ENCODE peak calls at places on chromosome 10, in six cellular contexts. One of them, this sample, is unnamed. For H3K36me3, the result is how much of the 10 kb centered on the place peaks cover.

GRCh38 chr10:72062341-72062740 is 26.0 kb downstream of the SPOCK2 start:
- DNase-seq in endothelial cell of umbilical vein: no peak
- DNase-seq in sigmoid colon: no peak
- DNase-seq in esophagus muscularis mucosa: no peak
- DNase-seq in spleen: peak
- DNase-seq in suprapubic skin: no peak
- DNase-seq in this sample: no peak

GRCh38 chr10:63702107-63702506 is 180.9 kb downstream of the REEP3 start:
- DNase-seq in endothelial cell of umbilical vein: no peak
- DNase-seq in sigmoid colon: no peak
- DNase-seq in esophagus muscularis mucosa: no peak
- DNase-seq in spleen: no peak
- DNase-seq in suprapubic skin: no peak
- DNase-seq in this sample: no peak

GRCh38 chr10:121910673-121911420 is 17.0 kb downstream of the ATE1 start:
- DNase-seq in endothelial cell of umbilical vein: no peak
- DNase-seq in sigmoid colon: no peak
- DNase-seq in esophagus muscularis mucosa: no peak
- DNase-seq in spleen: no peak
- DNase-seq in suprapubic skin: no peak
- DNase-seq in this sample: peak

GRCh38 chr10:3020881-3021280 is 46.5 kb upstream of the PFKP start:
- DNase-seq in endothelial cell of umbilical vein: no peak
- DNase-seq in sigmoid colon: no peak
- DNase-seq in esophagus muscularis mucosa: no peak
- DNase-seq in spleen: no peak
- DNase-seq in suprapubic skin: no peak
- DNase-seq in this sample: no peak

GRCh38 chr10:110141185-110141584 is 66.2 kb upstream of the MXI1 start:
- DNase-seq in endothelial cell of umbilical vein: peak
- DNase-seq in sigmoid colon: no peak
- DNase-seq in esophagus muscularis mucosa: no peak
- DNase-seq in spleen: no peak
- DNase-seq in suprapubic skin: no peak
- DNase-seq in this sample: no peak

GRCh38 chr10:13829790-13830189 is 243.0 kb downstream of the PRPF18 start:
- DNase-seq in endothelial cell of umbilical vein: no peak
- DNase-seq in sigmoid colon: no peak
- DNase-seq in esophagus muscularis mucosa: no peak
- DNase-seq in spleen: no peak
- DNase-seq in suprapubic skin: no peak
- DNase-seq in this sample: no peak

GRCh38 chr10:43059336-43059720 is 17.5 kb upstream of the RET start:
- DNase-seq in endothelial cell of umbilical vein: no peak
- DNase-seq in sigmoid colon: no peak
- DNase-seq in esophagus muscularis mucosa: no peak
- DNase-seq in spleen: peak
- DNase-seq in suprapubic skin: no peak
- DNase-seq in this sample: no peak

GRCh38 chr10:116132716-116133420 is 140.1 kb downstream of the GFRA1 start:
- DNase-seq in endothelial cell of umbilical vein: no peak
- DNase-seq in sigmoid colon: no peak
- DNase-seq in esophagus muscularis mucosa: peak
- DNase-seq in spleen: no peak
- DNase-seq in suprapubic skin: no peak
- DNase-seq in this sample: no peak

GRCh38 chr10:92486637-92487036 is 87.3 kb downstream of the IDE start:
- DNase-seq in endothelial cell of umbilical vein: no peak
- DNase-seq in sigmoid colon: no peak
- DNase-seq in esophagus muscularis mucosa: no peak
- DNase-seq in spleen: no peak
- DNase-seq in suprapubic skin: no peak
- DNase-seq in this sample: no peak

GRCh38 chr10:60314306-60314940 is 75.3 kb downstream of the ANK3 start:
- DNase-seq in endothelial cell of umbilical vein: peak
- DNase-seq in sigmoid colon: no peak
- DNase-seq in esophagus muscularis mucosa: no peak
- DNase-seq in spleen: no peak
- DNase-seq in suprapubic skin: no peak
- DNase-seq in this sample: no peak

GRCh38 chr10:77406764-77407430 is 230.7 kb downstream of the KCNMA1 start:
- DNase-seq in endothelial cell of umbilical vein: no peak
- DNase-seq in sigmoid colon: no peak
- DNase-seq in esophagus muscularis mucosa: no peak
- DNase-seq in spleen: no peak
- DNase-seq in suprapubic skin: no peak
- DNase-seq in this sample: no peak

GRCh38 chr10:101028446-101029244 is 2.3 kb downstream of the PDZD7 start:
- DNase-seq in endothelial cell of umbilical vein: no peak
- DNase-seq in sigmoid colon: peak
- DNase-seq in esophagus muscularis mucosa: no peak
- DNase-seq in spleen: no peak
- DNase-seq in suprapubic skin: no peak
- DNase-seq in this sample: no peak

GRCh38 chr10:7756360-7756992 is 31.3 kb downstream of the KIN start:
- DNase-seq in endothelial cell of umbilical vein: peak
- DNase-seq in sigmoid colon: no peak
- DNase-seq in esophagus muscularis mucosa: no peak
- DNase-seq in spleen: no peak
- DNase-seq in suprapubic skin: no peak
- DNase-seq in this sample: no peak

GRCh38 chr10:91406322-91406721 is 3.8 kb upstream of the HECTD2 start:
- DNase-seq in endothelial cell of umbilical vein: no peak
- DNase-seq in sigmoid colon: no peak
- DNase-seq in esophagus muscularis mucosa: no peak
- DNase-seq in spleen: no peak
- DNase-seq in suprapubic skin: no peak
- DNase-seq in this sample: no peak

GRCh38 chr10:91410638-91411367 is 659 bp downstream of the HECTD2 start:
- DNase-seq in endothelial cell of umbilical vein: peak
- DNase-seq in sigmoid colon: no peak
- DNase-seq in esophagus muscularis mucosa: no peak
- DNase-seq in spleen: no peak
- DNase-seq in suprapubic skin: peak
- DNase-seq in this sample: no peak

GRCh38 chr10:91409869-91410637 is at the start of gene HECTD2:
- DNase-seq in endothelial cell of umbilical vein: peak
- DNase-seq in sigmoid colon: peak
- DNase-seq in esophagus muscularis mucosa: no peak
- DNase-seq in spleen: peak
- DNase-seq in suprapubic skin: peak
- DNase-seq in this sample: no peak

GRCh38 chr10:91412688-91413087 is 2.5 kb downstream of the HECTD2 start:
- DNase-seq in endothelial cell of umbilical vein: no peak
- DNase-seq in sigmoid colon: no peak
- DNase-seq in esophagus muscularis mucosa: no peak
- DNase-seq in spleen: no peak
- DNase-seq in suprapubic skin: no peak
- DNase-seq in this sample: no peak

GRCh38 chr10:91409069-91409868 is 875 bp upstream of the HECTD2 start:
- DNase-seq in endothelial cell of umbilical vein: peak
- DNase-seq in sigmoid colon: peak
- DNase-seq in esophagus muscularis mucosa: peak
- DNase-seq in spleen: no peak
- DNase-seq in suprapubic skin: peak
- DNase-seq in this sample: no peak
- TF ChIP-seq POLR2AphosphoS5 in endothelial cell of umbilical vein: peak
- TF ChIP-seq POLR2AphosphoS5 in sigmoid colon: peak
- TF ChIP-seq POLR2AphosphoS5 in esophagus muscularis mucosa: peak
- TF ChIP-seq POLR2AphosphoS5 in spleen: peak
- TF ChIP-seq POLR2AphosphoS5 in suprapubic skin: peak
- TF ChIP-seq POLR2AphosphoS5 in this sample: peak

DNA sequence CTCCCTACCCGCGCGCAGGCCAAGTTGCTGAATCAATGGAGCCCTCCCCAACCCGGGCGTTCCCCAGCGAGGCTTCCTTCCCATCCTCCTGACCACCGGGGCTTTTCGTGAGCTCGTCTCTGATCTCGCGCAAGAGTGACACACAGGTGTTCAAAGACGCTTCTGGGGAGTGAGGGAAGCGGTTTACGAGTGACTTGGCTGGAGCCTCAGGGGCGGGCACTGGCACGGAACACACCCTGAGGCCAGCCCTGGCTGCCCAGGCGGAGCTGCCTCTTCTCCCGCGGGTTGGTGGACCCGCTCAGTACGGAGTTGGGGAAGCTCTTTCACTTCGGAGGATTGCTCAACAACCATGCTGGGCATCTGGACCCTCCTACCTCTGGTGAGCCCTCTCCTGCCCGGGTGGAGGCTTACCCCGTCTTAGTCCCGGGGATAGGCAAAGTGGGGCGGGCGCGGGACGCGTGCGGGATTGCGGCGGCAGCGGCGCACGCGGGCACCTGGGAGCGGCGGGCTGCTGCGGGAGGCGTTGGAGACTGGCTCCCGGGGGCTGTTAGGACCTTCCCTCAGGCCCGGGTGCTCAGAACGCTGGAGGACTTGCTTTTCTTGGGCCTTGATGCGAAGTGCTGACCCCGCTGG is at the start of gene FAS:
- DNase-seq in endothelial cell of umbilical vein: peak
- DNase-seq in sigmoid colon: peak
- DNase-seq in esophagus muscularis mucosa: peak
- DNase-seq in spleen: peak
- DNase-seq in suprapubic skin: peak
- DNase-seq in this sample: peak
- TF ChIP-seq POLR2A in endothelial cell of umbilical vein: no peak
- TF ChIP-seq POLR2A in sigmoid colon: peak
- TF ChIP-seq POLR2A in esophagus muscularis mucosa: peak
- TF ChIP-seq POLR2A in spleen: no peak
- TF ChIP-seq POLR2A in suprapubic skin: peak
- TF ChIP-seq POLR2A in this sample: peak

DNA sequence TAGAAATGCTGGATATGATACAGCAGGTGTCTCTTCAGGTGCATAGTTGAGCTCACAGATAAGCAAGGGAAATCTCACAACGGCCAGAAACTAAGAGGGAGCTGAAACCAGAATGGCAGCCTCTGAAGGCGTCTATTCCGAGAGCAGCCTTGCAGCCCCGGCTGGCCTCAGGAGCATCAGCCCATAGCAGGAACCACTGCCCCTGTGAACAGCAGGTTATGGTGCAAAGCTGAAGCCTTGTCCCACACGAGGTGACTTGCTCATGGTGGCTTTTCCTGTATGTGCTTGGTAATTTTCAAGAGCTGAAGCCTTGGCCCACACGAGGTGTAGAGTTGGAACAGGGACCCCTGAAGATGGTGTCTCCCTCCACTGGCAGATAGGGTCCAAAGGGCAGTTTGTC is 33.2 kb downstream of the BNIP3 start:
- DNase-seq in endothelial cell of umbilical vein: no peak
- DNase-seq in sigmoid colon: peak
- DNase-seq in esophagus muscularis mucosa: no peak
- DNase-seq in spleen: peak
- DNase-seq in suprapubic skin: no peak
- DNase-seq in this sample: no peak
- H3K36me3 ChIP-seq in endothelial cell of umbilical vein: under half
- H3K36me3 ChIP-seq in sigmoid colon: under half
- H3K36me3 ChIP-seq in esophagus muscularis mucosa: half or more
- H3K36me3 ChIP-seq in spleen: under half
- H3K36me3 ChIP-seq in suprapubic skin: half or more
- H3K36me3 ChIP-seq in this sample: under half

DNA sequence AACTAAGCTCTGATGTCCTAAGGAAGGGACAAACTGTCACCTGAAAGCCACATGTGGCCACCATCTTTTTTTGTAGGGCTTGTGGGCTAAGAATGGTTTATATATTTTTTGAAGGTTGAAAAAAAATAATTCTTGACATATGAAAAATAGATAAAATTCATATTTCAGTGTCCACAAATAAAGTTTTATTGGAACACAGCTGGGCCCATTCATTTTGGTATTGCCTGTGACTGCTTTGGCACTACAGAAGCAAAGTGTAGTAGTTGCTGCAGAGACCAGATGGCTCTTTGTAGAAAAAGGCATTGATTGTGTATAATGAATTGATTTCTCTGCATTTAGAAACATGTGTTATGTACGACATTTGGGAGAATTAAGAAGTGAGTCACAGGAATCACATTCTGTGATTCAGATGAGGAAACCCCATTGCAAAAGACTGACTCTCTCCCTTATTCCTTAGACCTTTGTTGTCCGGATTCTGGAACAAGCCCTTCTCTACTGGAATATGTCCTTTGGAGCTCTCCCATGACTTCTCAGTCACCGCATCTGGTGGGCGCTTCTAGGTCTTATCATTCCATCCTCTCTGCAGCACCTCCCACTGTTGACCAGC is 438.7 kb downstream of the LRMDA start:
- DNase-seq in endothelial cell of umbilical vein: no peak
- DNase-seq in sigmoid colon: no peak
- DNase-seq in esophagus muscularis mucosa: no peak
- DNase-seq in spleen: no peak
- DNase-seq in suprapubic skin: no peak
- DNase-seq in this sample: no peak
- TF ChIP-seq POLR2AphosphoS5 in endothelial cell of umbilical vein: no peak
- TF ChIP-seq POLR2AphosphoS5 in sigmoid colon: no peak
- TF ChIP-seq POLR2AphosphoS5 in esophagus muscularis mucosa: no peak
- TF ChIP-seq POLR2AphosphoS5 in spleen: no peak
- TF ChIP-seq POLR2AphosphoS5 in suprapubic skin: no peak
- TF ChIP-seq POLR2AphosphoS5 in this sample: no peak

GRCh38 chr10:68331455-68332258 is at the start of gene HNRNPH3:
- DNase-seq in endothelial cell of umbilical vein: peak
- DNase-seq in sigmoid colon: peak
- DNase-seq in esophagus muscularis mucosa: peak
- DNase-seq in spleen: peak
- DNase-seq in suprapubic skin: peak
- DNase-seq in this sample: peak
- TF ChIP-seq POLR2A in endothelial cell of umbilical vein: peak
- TF ChIP-seq POLR2A in sigmoid colon: peak
- TF ChIP-seq POLR2A in esophagus muscularis mucosa: peak
- TF ChIP-seq POLR2A in spleen: peak
- TF ChIP-seq POLR2A in suprapubic skin: peak
- TF ChIP-seq POLR2A in this sample: peak

This sample was measured in vagina.